ENCODE peak calls at places on chromosomes 6 and 20, in five cellular contexts. J is CD8-positive, alpha-beta T cell; Z is HCT116; Q is fibroblast of pulmonary artery; F is A673. V is an unnamed sample.

GRCh38 chr20:6008254-6008653 is 45.6 kb downstream of the LRRN4 start:
- DNase-seq in J (no peak), Z (no peak), Q (peak; percentile 97), F (peak; percentile 67), V (peak; percentile 97)

GRCh38 chr6:21823371-21823770 is 229.8 kb downstream of the SOX4 start:
- DNase-seq in J (no peak), Z (no peak), Q (no peak), F (peak; percentile 98), V (no peak)

GRCh38 chr6:155524249-155524651 is 68.6 kb upstream of the NOX3 start:
- DNase-seq in J (no peak), Z (no peak), Q (peak; percentile 67), F (peak; percentile 86), V (peak; percentile 94)

GRCh38 chr6:123454448-123454847 is 182.3 kb downstream of the TRDN start:
- DNase-seq in J (no peak), Z (no peak), Q (no peak), F (no peak), V (no peak)

GRCh38 chr20:57414867-57415592 is 23.8 kb downstream of the RBM38 start:
- DNase-seq in J (no peak), Z (no peak), Q (peak; percentile 18), F (no peak), V (peak; percentile 30)

GRCh38 chr20:208937-209566 is 18.0 kb upstream of the DEFB129 start:
- DNase-seq in J (no peak), Z (peak; percentile 38), Q (peak; percentile 83), F (peak; percentile 69), V (peak; percentile 81)

GRCh38 chr6:37269105-37269504 is 11.2 kb upstream of the TMEM217 start:
- DNase-seq in J (no peak), Z (no peak), Q (no peak), F (no peak), V (no peak)

GRCh38 chr6:150263765-150264415 is 104.9 kb upstream of the IYD start:
- DNase-seq in J (no peak), Z (no peak), Q (no peak), F (no peak), V (no peak)

GRCh38 chr6:1393641-1394283 is 4.4 kb downstream of the FOXF2 start:
- DNase-seq in J (no peak), Z (no peak), Q (no peak), F (no peak), V (no peak)

GRCh38 chr6:6221829-6222535 is 98.5 kb downstream of the F13A1 start:
- DNase-seq in J (no peak), Z (no peak), Q (no peak), F (peak; percentile 61), V (no peak)

GRCh38 chr20:58586565-58587093 is 64.5 kb upstream of the STX16 start:
- DNase-seq in J (no peak), Z (no peak), Q (no peak), F (no peak), V (no peak)

GRCh38 chr6:119443993-119444641 is 94.6 kb upstream of the MAN1A1 start:
- DNase-seq in J (no peak), Z (no peak), Q (peak; percentile 51), F (no peak), V (peak; percentile 60)

GRCh38 chr6:157281570-157281969 is 41.7 kb downstream of the TMEM242 start:
- DNase-seq in J (no peak), Z (no peak), Q (peak; percentile 13), F (peak; percentile 35), V (no peak)

GRCh38 chr20:821083-822065 is 12.1 kb upstream of the FAM110A start:
- DNase-seq in J (no peak), Z (no peak), Q (no peak), F (no peak), V (no peak)

GRCh38 chr20:57024849-57025248 is 241.6 kb downstream of the BMP7 start:
- DNase-seq in J (no peak), Z (no peak), Q (no peak), F (no peak), V (no peak)

GRCh38 chr6:139243531-139243930 is 48.3 kb downstream of the TXLNB start:
- DNase-seq in J (no peak), Z (no peak), Q (peak; percentile 39), F (no peak), V (peak; percentile 67)

GRCh38 chr6:54846243-54846856 is at the start of gene FAM83B:
- DNase-seq in J (no peak), Z (peak; percentile 61), Q (no peak), F (peak; percentile 21), V (no peak)

GRCh38 chr6:155872961-155873360 is 417.3 kb upstream of the NOX3 start:
- DNase-seq in J (no peak), Z (no peak), Q (no peak), F (no peak), V (no peak)

GRCh38 chr6:165092881-165093595 is 216.4 kb downstream of the C6orf118 start:
- DNase-seq in J (no peak), Z (no peak), Q (no peak), F (peak; percentile 67), V (no peak)

GRCh38 chr6:125301435-125302391 is at the start of gene HDDC2:
- DNase-seq in J (peak; percentile 44), Z (peak; percentile 28), Q (peak; percentile 76), F (peak; percentile 53), V (peak; percentile 58)

GRCh38 chr20:48723308-48724264 is 104.2 kb downstream of the PREX1 start:
- DNase-seq in J (no peak), Z (no peak), Q (no peak), F (no peak), V (no peak)

GRCh38 chr20:57794600-57795346 is 85.0 kb upstream of the PMEPA1 start:
- DNase-seq in J (no peak), Z (no peak), Q (no peak), F (no peak), V (no peak)

GRCh38 chr6:15063253-15063853 is 182.5 kb upstream of the JARID2 start:
- DNase-seq in J (no peak), Z (no peak), Q (peak; percentile 7), F (no peak), V (peak; percentile 43)

GRCh38 chr6:167893416-167893815 is 66.7 kb downstream of the AFDN start:
- DNase-seq in J (no peak), Z (peak; percentile 10), Q (peak; percentile 18), F (no peak), V (peak; percentile 65)

GRCh38 chr20:24664266-24664986 is 195.0 kb downstream of the SYNDIG1 start:
- DNase-seq in J (no peak), Z (no peak), Q (no peak), F (no peak), V (no peak)

GRCh38 chr6:36638579-36638978 is 39.9 kb upstream of the CDKN1A start:
- DNase-seq in J (no peak), Z (no peak), Q (no peak), F (no peak), V (no peak)

DNA sequence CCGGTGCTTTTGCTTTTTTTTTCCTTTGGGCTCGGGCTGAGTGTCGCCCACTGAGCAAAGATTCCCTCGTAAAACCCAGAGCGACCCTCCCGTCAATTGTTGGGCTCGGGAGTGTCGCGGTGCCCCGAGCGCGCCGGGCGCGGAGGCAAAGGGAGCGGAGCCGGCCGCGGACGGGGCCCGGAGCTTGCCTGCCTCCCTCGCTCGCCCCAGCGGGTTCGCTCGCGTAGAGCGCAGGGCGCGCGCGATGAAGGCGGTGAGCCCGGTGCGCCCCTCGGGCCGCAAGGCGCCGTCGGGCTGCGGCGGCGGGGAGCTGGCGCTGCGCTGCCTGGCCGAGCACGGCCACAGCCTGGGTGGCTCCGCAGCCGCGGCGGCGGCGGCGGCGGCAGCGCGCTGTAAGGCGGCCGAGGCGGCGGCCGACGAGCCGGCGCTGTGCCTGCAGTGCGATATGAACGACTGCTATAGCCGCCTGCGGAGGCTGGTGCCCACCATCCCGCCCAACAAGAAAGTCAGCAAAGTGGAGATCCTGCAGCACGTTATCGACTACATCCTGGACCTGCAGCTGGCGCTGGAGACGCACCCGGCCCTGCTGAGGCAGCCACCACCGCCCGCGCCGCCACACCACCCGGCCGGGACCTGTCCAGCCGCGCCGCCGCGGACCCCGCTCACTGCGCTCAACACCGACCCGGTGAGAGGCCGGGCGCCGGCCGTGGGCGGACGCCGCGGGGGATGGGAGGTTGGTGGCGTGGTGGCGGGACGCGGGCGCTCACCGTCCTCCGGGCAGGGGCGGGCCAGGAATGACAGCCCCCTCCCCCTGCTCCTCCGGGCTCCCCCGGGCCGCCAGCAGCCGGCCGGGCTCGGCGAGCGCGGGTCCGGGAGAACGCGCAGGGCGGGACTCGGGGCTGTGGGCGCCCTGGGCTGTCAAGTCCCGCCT is 606 bp downstream of the ID4 start:
- DNase-seq in J (no peak), Z (no peak), Q (peak; percentile 44), F (peak; percentile 68), V (no peak)
- H3K4me3 ChIP-seq in J (no peak overlapping the region), Z (peak overlapping the region; percentile 77), Q (peak overlapping the region; percentile 75), F (peak overlapping the region; percentile 84), V (peak overlapping the region; percentile 45)

GRCh38 chr6:113461153-113461897 is 395.8 kb upstream of the MARCKS start:
- DNase-seq in J (no peak), Z (no peak), Q (peak; percentile 34), F (peak; percentile 24), V (peak; percentile 41)
- TF ChIP-seq CTCF in J (no peak), Z (peak; percentile 50), Q (peak; percentile 40), F (peak; percentile 55), V (peak; percentile 27)

DNA sequence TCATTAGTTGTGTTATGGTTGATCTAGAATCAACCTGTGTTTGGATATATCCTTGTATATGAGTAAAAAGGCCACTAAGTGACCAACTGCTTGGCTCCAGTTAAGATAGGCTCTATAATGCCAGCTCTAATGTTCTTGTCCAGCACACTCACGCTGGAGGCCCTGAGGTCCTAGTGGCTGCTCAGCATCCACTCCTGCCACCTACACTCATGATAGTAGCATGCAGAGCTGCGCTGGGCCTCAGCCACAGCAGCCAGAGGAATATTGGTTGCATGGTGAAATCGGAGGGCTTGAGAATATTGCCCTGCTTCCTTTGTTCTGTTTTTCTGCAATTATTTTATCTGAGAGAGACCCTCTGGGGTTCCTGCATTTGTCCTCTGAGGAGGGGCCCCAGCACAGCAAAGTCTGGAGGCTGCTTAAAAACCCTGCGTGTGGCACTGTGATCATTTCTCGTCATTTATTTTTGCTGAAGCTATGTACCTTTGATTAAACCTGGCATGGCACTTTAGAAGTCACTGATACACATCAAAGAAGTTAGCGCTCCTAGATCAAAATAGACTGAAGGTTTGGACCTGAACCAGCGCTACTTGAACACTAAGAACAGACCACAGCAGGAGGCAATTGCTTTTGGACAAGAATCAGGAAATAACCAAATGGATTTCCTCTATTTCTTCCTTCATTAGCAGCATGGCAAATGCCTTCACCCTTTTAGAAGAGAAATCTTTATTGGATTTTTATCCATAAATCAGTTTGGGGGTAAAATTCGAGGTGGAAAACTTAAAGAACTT is 398.4 kb upstream of the ID4 start:
- DNase-seq in J (no peak), Z (no peak), Q (no peak), F (peak; percentile 77), V (no peak)
- H3K4me3 ChIP-seq in J (no peak overlapping the region), Z (no peak overlapping the region), Q (no peak overlapping the region), F (no peak overlapping the region), V (no peak overlapping the region)

GRCh38 chr6:116561377-116562018 is 7.9 kb downstream of the CALHM4 start:
- DNase-seq in J (peak; percentile 67), Z (peak; percentile 55), Q (peak; percentile 87), F (peak; percentile 78), V (peak; percentile 78)
- TF ChIP-seq CTCF in J (peak; percentile 95), Z (peak; percentile 91), Q (peak; percentile 96), F (peak; percentile 94), V (peak; percentile 95)

V was measured in fibroblast of mammary gland.